ENCODE peak calls at places on chromosomes 5 and 9, in seven cellular contexts. One of them, this sample, is unnamed.

GRCh38 chr5:179381691-179382090 is 36.4 kb upstream of the ADAMTS2 start:
- DNase-seq in PC-3: no peak
- DNase-seq in choroid plexus epithelial cell: no peak
- DNase-seq in spleen: no peak
- DNase-seq in HFF-Myc: no peak
- DNase-seq in tibial artery: no peak
- DNase-seq in kidney epithelial cell: no peak
- DNase-seq in this sample: no peak

GRCh38 chr5:76775921-76776320 is 42.9 kb upstream of the F2RL1 start:
- DNase-seq in PC-3: no peak
- DNase-seq in choroid plexus epithelial cell: no peak
- DNase-seq in spleen: no peak
- DNase-seq in HFF-Myc: no peak
- DNase-seq in tibial artery: no peak
- DNase-seq in kidney epithelial cell: no peak
- DNase-seq in this sample: no peak

GRCh38 chr9:116795859-116796258 is 108.8 kb downstream of the TRIM32 start:
- DNase-seq in PC-3: no peak
- DNase-seq in choroid plexus epithelial cell: no peak
- DNase-seq in spleen: no peak
- DNase-seq in HFF-Myc: no peak
- DNase-seq in tibial artery: no peak
- DNase-seq in kidney epithelial cell: no peak
- DNase-seq in this sample: no peak

GRCh38 chr5:71790433-71790832 is 71.4 kb downstream of the CARTPT start:
- DNase-seq in PC-3: no peak
- DNase-seq in choroid plexus epithelial cell: no peak
- DNase-seq in spleen: peak
- DNase-seq in HFF-Myc: no peak
- DNase-seq in tibial artery: no peak
- DNase-seq in kidney epithelial cell: no peak
- DNase-seq in this sample: no peak

GRCh38 chr5:137753986-137754235 is 252 bp downstream of the HNRNPA0 start:
- DNase-seq in PC-3: no peak
- DNase-seq in choroid plexus epithelial cell: no peak
- DNase-seq in spleen: no peak
- DNase-seq in HFF-Myc: no peak
- DNase-seq in tibial artery: no peak
- DNase-seq in kidney epithelial cell: no peak
- DNase-seq in this sample: no peak

GRCh38 chr5:141841376-141841775 is 36.8 kb downstream of the PCDH1 start:
- DNase-seq in PC-3: no peak
- DNase-seq in choroid plexus epithelial cell: no peak
- DNase-seq in spleen: no peak
- DNase-seq in HFF-Myc: no peak
- DNase-seq in tibial artery: no peak
- DNase-seq in kidney epithelial cell: no peak
- DNase-seq in this sample: no peak

GRCh38 chr5:15683332-15683731 is 183.4 kb downstream of the FBXL7 start:
- DNase-seq in PC-3: no peak
- DNase-seq in choroid plexus epithelial cell: peak
- DNase-seq in spleen: no peak
- DNase-seq in HFF-Myc: no peak
- DNase-seq in tibial artery: no peak
- DNase-seq in kidney epithelial cell: no peak
- DNase-seq in this sample: no peak

GRCh38 chr9:121620777-121621437 is 30.5 kb upstream of the DAB2IP start:
- DNase-seq in PC-3: no peak
- DNase-seq in choroid plexus epithelial cell: peak
- DNase-seq in spleen: no peak
- DNase-seq in HFF-Myc: no peak
- DNase-seq in tibial artery: no peak
- DNase-seq in kidney epithelial cell: no peak
- DNase-seq in this sample: peak

GRCh38 chr9:272251-273213 is 57.9 kb downstream of the DOCK8 start:
- DNase-seq in PC-3: no peak
- DNase-seq in choroid plexus epithelial cell: no peak
- DNase-seq in spleen: peak
- DNase-seq in HFF-Myc: no peak
- DNase-seq in tibial artery: no peak
- DNase-seq in kidney epithelial cell: no peak
- DNase-seq in this sample: peak

GRCh38 chr9:85258823-85259370 is 482.9 kb downstream of the AGTPBP1 start:
- DNase-seq in PC-3: peak
- DNase-seq in choroid plexus epithelial cell: peak
- DNase-seq in spleen: no peak
- DNase-seq in HFF-Myc: peak
- DNase-seq in tibial artery: peak
- DNase-seq in kidney epithelial cell: peak
- DNase-seq in this sample: peak

GRCh38 chr5:114185274-114185673 is 176.6 kb upstream of the KCNN2 start:
- DNase-seq in PC-3: peak
- DNase-seq in choroid plexus epithelial cell: no peak
- DNase-seq in spleen: no peak
- DNase-seq in HFF-Myc: peak
- DNase-seq in tibial artery: no peak
- DNase-seq in kidney epithelial cell: no peak
- DNase-seq in this sample: no peak

GRCh38 chr5:158074992-158075769 is 216.2 kb upstream of the CLINT1 start:
- DNase-seq in PC-3: peak
- DNase-seq in choroid plexus epithelial cell: peak
- DNase-seq in spleen: no peak
- DNase-seq in HFF-Myc: peak
- DNase-seq in tibial artery: peak
- DNase-seq in kidney epithelial cell: peak
- DNase-seq in this sample: peak

GRCh38 chr9:89544280-89544664 is 46.4 kb upstream of the SEMA4D start:
- DNase-seq in PC-3: no peak
- DNase-seq in choroid plexus epithelial cell: no peak
- DNase-seq in spleen: no peak
- DNase-seq in HFF-Myc: no peak
- DNase-seq in tibial artery: no peak
- DNase-seq in kidney epithelial cell: no peak
- DNase-seq in this sample: no peak

GRCh38 chr9:120571443-120572257 is 8.3 kb downstream of the CDK5RAP2 start:
- DNase-seq in PC-3: no peak
- DNase-seq in choroid plexus epithelial cell: peak
- DNase-seq in spleen: no peak
- DNase-seq in HFF-Myc: no peak
- DNase-seq in tibial artery: peak
- DNase-seq in kidney epithelial cell: no peak
- DNase-seq in this sample: no peak

GRCh38 chr5:133196441-133197085 is 144.8 kb downstream of the HSPA4 start:
- DNase-seq in PC-3: no peak
- DNase-seq in choroid plexus epithelial cell: no peak
- DNase-seq in spleen: no peak
- DNase-seq in HFF-Myc: no peak
- DNase-seq in tibial artery: no peak
- DNase-seq in kidney epithelial cell: no peak
- DNase-seq in this sample: no peak

GRCh38 chr5:125848746-125849145 is 574.5 kb upstream of the GRAMD2B start:
- DNase-seq in PC-3: peak
- DNase-seq in choroid plexus epithelial cell: peak
- DNase-seq in spleen: no peak
- DNase-seq in HFF-Myc: no peak
- DNase-seq in tibial artery: no peak
- DNase-seq in kidney epithelial cell: no peak
- DNase-seq in this sample: no peak

GRCh38 chr9:70964861-70965260 is 156.6 kb downstream of the TRPM3 start:
- DNase-seq in PC-3: no peak
- DNase-seq in choroid plexus epithelial cell: no peak
- DNase-seq in spleen: no peak
- DNase-seq in HFF-Myc: no peak
- DNase-seq in tibial artery: no peak
- DNase-seq in kidney epithelial cell: no peak
- DNase-seq in this sample: no peak

GRCh38 chr5:103262422-103262871 is 3.9 kb downstream of the MACIR start:
- DNase-seq in PC-3: peak
- DNase-seq in choroid plexus epithelial cell: peak
- DNase-seq in spleen: no peak
- DNase-seq in HFF-Myc: no peak
- DNase-seq in tibial artery: no peak
- DNase-seq in kidney epithelial cell: no peak
- DNase-seq in this sample: no peak

GRCh38 chr5:85049020-85049419 is 664.3 kb upstream of the EDIL3 start:
- DNase-seq in PC-3: peak
- DNase-seq in choroid plexus epithelial cell: peak
- DNase-seq in spleen: no peak
- DNase-seq in HFF-Myc: no peak
- DNase-seq in tibial artery: no peak
- DNase-seq in kidney epithelial cell: peak
- DNase-seq in this sample: no peak

GRCh38 chr9:116064970-116065369 is 88.6 kb upstream of the PAPPA start:
- DNase-seq in PC-3: no peak
- DNase-seq in choroid plexus epithelial cell: no peak
- DNase-seq in spleen: no peak
- DNase-seq in HFF-Myc: no peak
- DNase-seq in tibial artery: no peak
- DNase-seq in kidney epithelial cell: no peak
- DNase-seq in this sample: no peak

GRCh38 chr9:134792627-134793026 is 88.0 kb upstream of the FCN2 start:
- DNase-seq in PC-3: no peak
- DNase-seq in choroid plexus epithelial cell: no peak
- DNase-seq in spleen: no peak
- DNase-seq in HFF-Myc: no peak
- DNase-seq in tibial artery: no peak
- DNase-seq in kidney epithelial cell: no peak
- DNase-seq in this sample: no peak

GRCh38 chr9:125262217-125262991 is 778 bp downstream of the GAPVD1 start:
- DNase-seq in PC-3: peak
- DNase-seq in choroid plexus epithelial cell: peak
- DNase-seq in spleen: no peak
- DNase-seq in HFF-Myc: no peak
- DNase-seq in tibial artery: no peak
- DNase-seq in kidney epithelial cell: no peak
- DNase-seq in this sample: no peak

GRCh38 chr9:129891519-129891918 is 56.3 kb downstream of the USP20 start:
- DNase-seq in PC-3: no peak
- DNase-seq in choroid plexus epithelial cell: no peak
- DNase-seq in spleen: no peak
- DNase-seq in HFF-Myc: no peak
- DNase-seq in tibial artery: no peak
- DNase-seq in kidney epithelial cell: no peak
- DNase-seq in this sample: no peak

GRCh38 chr5:78108564-78108963 is 185.9 kb downstream of the AP3B1 start:
- DNase-seq in PC-3: no peak
- DNase-seq in choroid plexus epithelial cell: no peak
- DNase-seq in spleen: no peak
- DNase-seq in HFF-Myc: no peak
- DNase-seq in tibial artery: no peak
- DNase-seq in kidney epithelial cell: no peak
- DNase-seq in this sample: no peak

GRCh38 chr9:126420643-126421564 is 94.3 kb downstream of the MVB12B start:
- DNase-seq in PC-3: peak
- DNase-seq in choroid plexus epithelial cell: peak
- DNase-seq in spleen: no peak
- DNase-seq in HFF-Myc: no peak
- DNase-seq in tibial artery: no peak
- DNase-seq in kidney epithelial cell: peak
- DNase-seq in this sample: no peak

GRCh38 chr9:117170567-117170966 is 244.3 kb downstream of the ASTN2 start:
- DNase-seq in PC-3: no peak
- DNase-seq in choroid plexus epithelial cell: no peak
- DNase-seq in spleen: no peak
- DNase-seq in HFF-Myc: no peak
- DNase-seq in tibial artery: no peak
- DNase-seq in kidney epithelial cell: no peak
- DNase-seq in this sample: no peak

GRCh38 chr5:1385395-1386273 is 40.7 kb upstream of the CLPTM1L start:
- DNase-seq in PC-3: peak
- DNase-seq in choroid plexus epithelial cell: peak
- DNase-seq in spleen: peak
- DNase-seq in HFF-Myc: peak
- DNase-seq in tibial artery: peak
- DNase-seq in kidney epithelial cell: peak
- DNase-seq in this sample: peak

DNA sequence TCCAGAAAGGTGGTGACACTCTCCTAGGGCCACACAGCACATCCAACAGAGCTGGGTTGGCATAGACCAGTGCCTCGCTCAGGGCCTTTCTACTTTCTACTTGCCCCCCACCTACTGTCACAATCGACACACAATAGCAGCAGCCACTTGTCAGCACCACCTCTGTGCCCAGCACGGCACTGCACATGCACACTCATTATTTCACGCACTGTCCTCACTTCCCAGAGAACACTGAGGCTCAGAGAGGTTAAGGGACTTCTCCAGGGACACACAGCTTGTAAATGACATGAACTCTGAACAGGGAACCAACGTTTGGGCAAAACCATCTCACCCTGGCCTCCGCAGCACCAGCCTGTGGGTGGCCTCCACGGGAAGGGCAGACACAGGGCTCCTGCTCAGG is 70.9 kb upstream of the STXBP1 start:
- DNase-seq in PC-3: no peak
- DNase-seq in choroid plexus epithelial cell: no peak
- DNase-seq in spleen: no peak
- DNase-seq in HFF-Myc: no peak
- DNase-seq in tibial artery: no peak
- DNase-seq in kidney epithelial cell: no peak
- DNase-seq in this sample: no peak
- TF ChIP-seq CTCF in PC-3: no peak
- TF ChIP-seq CTCF in choroid plexus epithelial cell: no peak
- TF ChIP-seq CTCF in spleen: no peak
- TF ChIP-seq CTCF in HFF-Myc: no peak
- TF ChIP-seq CTCF in tibial artery: no peak
- TF ChIP-seq CTCF in kidney epithelial cell: no peak
- TF ChIP-seq CTCF in this sample: no peak

GRCh38 chr9:6686396-6686795 is 40.9 kb upstream of the GLDC start:
- DNase-seq in PC-3: peak
- DNase-seq in choroid plexus epithelial cell: peak
- DNase-seq in spleen: no peak
- DNase-seq in HFF-Myc: no peak
- DNase-seq in tibial artery: no peak
- DNase-seq in kidney epithelial cell: no peak
- DNase-seq in this sample: peak
- TF ChIP-seq CTCF in PC-3: peak
- TF ChIP-seq CTCF in choroid plexus epithelial cell: peak
- TF ChIP-seq CTCF in spleen: no peak
- TF ChIP-seq CTCF in HFF-Myc: peak
- TF ChIP-seq CTCF in tibial artery: peak
- TF ChIP-seq CTCF in kidney epithelial cell: peak
- TF ChIP-seq CTCF in this sample: peak

DNA sequence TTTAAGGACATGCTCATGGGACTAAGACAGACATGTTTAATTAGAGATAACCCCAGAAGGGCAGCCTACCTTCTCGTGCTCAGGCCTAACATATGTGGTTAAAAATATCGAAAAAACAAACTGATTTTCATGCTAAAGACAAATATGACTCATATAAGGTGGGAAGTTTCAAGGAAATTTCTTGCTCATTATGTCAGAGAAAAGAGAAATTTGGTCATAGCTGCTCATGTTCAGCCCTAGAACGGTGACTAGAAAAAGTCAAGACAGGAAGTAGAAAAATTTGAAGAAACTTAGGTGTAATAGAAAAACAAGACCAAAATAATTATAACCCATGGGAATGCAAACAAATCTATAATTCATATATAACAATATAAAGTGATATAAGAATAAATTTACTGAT is 120.6 kb downstream of the PRDM9 start:
- DNase-seq in PC-3: peak
- DNase-seq in choroid plexus epithelial cell: peak
- DNase-seq in spleen: no peak
- DNase-seq in HFF-Myc: no peak
- DNase-seq in tibial artery: no peak
- DNase-seq in kidney epithelial cell: no peak
- DNase-seq in this sample: no peak
- TF ChIP-seq CTCF in PC-3: no peak
- TF ChIP-seq CTCF in choroid plexus epithelial cell: no peak
- TF ChIP-seq CTCF in spleen: no peak
- TF ChIP-seq CTCF in HFF-Myc: no peak
- TF ChIP-seq CTCF in tibial artery: no peak
- TF ChIP-seq CTCF in kidney epithelial cell: no peak
- TF ChIP-seq CTCF in this sample: no peak

GRCh38 chr9:81685763-81686613 is 3.4 kb downstream of the TLE1 start:
- DNase-seq in PC-3: peak
- DNase-seq in choroid plexus epithelial cell: peak
- DNase-seq in spleen: no peak
- DNase-seq in HFF-Myc: no peak
- DNase-seq in tibial artery: no peak
- DNase-seq in kidney epithelial cell: no peak
- DNase-seq in this sample: no peak
- TF ChIP-seq CTCF in PC-3: no peak
- TF ChIP-seq CTCF in choroid plexus epithelial cell: peak
- TF ChIP-seq CTCF in spleen: peak
- TF ChIP-seq CTCF in HFF-Myc: no peak
- TF ChIP-seq CTCF in tibial artery: no peak
- TF ChIP-seq CTCF in kidney epithelial cell: no peak
- TF ChIP-seq CTCF in this sample: no peak